ENCODE peak calls at places on chromosomes 7 and 10, in four cellular contexts. E is H9, H is brain microvascular endothelial cell, L is B cell. J is an unnamed sample.

GRCh38 chr7:71925663-71926062 is 486.5 kb downstream of the CALN1 start:
- DNase-seq in H (no peak), E (peak), L (no peak), J (no peak)

GRCh38 chr10:88538038-88538437 is 45.1 kb downstream of the RNLS start:
- DNase-seq in L (no peak), E (no peak), H (no peak), J (peak)

GRCh38 chr10:92891885-92892705 is 43.8 kb downstream of the EXOC6 start:
- DNase-seq in H (peak), L (no peak), E (peak), J (peak)

GRCh38 chr10:28105561-28105960 is 106.7 kb upstream of the ODAD2 start:
- DNase-seq in H (no peak), L (no peak), E (no peak), J (no peak)

GRCh38 chr7:134891262-134892001 is 94.9 kb upstream of the AGBL3 start:
- DNase-seq in E (peak), L (no peak), H (peak), J (no peak)

GRCh38 chr7:120981888-120982615 is 6.5 kb upstream of the CPED1 start:
- DNase-seq in E (no peak), L (no peak), H (peak), J (no peak)

GRCh38 chr10:43569681-43570080 is 4.7 kb downstream of the ZNF239 start:
- DNase-seq in E (no peak), L (no peak), H (no peak), J (no peak)

GRCh38 chr10:80769700-80770160 is 232.0 kb downstream of the SH2D4B start:
- DNase-seq in H (no peak), E (no peak), L (no peak), J (no peak)

GRCh38 chr7:128591705-128592104 is 80.4 kb upstream of the GARIN1A start:
- DNase-seq in L (no peak), H (no peak), E (no peak), J (no peak)

GRCh38 chr7:80764132-80764531 is 125.7 kb downstream of the CD36 start:
- DNase-seq in L (no peak), H (no peak), E (peak), J (no peak)

GRCh38 chr7:29113384-29114102 is 32.8 kb downstream of the CPVL start:
- DNase-seq in H (peak), L (no peak), E (peak), J (no peak)

GRCh38 chr7:87528733-87529132 is 53.3 kb upstream of the ABCB4 start:
- DNase-seq in E (no peak), L (no peak), H (no peak), J (no peak)

GRCh38 chr7:112135815-112136706 is 70.1 kb downstream of the DOCK4 start:
- DNase-seq in H (no peak), L (no peak), E (no peak), J (no peak)

GRCh38 chr7:138584696-138585095 is 116.5 kb downstream of the SVOPL start:
- DNase-seq in H (no peak), E (no peak), L (no peak), J (no peak)

GRCh38 chr7:84245831-84246230 is 51.2 kb upstream of the SEMA3A start:
- DNase-seq in H (no peak), L (no peak), E (peak), J (no peak)

GRCh38 chr7:84248843-84249242 is 54.3 kb upstream of the SEMA3A start:
- DNase-seq in H (no peak), L (no peak), E (no peak), J (no peak)

GRCh38 chr7:84249651-84250050 is 55.1 kb upstream of the SEMA3A start:
- DNase-seq in E (no peak), L (no peak), H (no peak), J (no peak)

GRCh38 chr7:84248267-84248666 is 53.7 kb upstream of the SEMA3A start:
- DNase-seq in L (no peak), H (no peak), E (no peak), J (no peak)

GRCh38 chr7:84247591-84247990 is 53.0 kb upstream of the SEMA3A start:
- DNase-seq in H (peak), E (no peak), L (no peak), J (no peak)
- TF ChIP-seq CTCF in H (peak), E (no peak), L (no peak), J (no peak)

DNA sequence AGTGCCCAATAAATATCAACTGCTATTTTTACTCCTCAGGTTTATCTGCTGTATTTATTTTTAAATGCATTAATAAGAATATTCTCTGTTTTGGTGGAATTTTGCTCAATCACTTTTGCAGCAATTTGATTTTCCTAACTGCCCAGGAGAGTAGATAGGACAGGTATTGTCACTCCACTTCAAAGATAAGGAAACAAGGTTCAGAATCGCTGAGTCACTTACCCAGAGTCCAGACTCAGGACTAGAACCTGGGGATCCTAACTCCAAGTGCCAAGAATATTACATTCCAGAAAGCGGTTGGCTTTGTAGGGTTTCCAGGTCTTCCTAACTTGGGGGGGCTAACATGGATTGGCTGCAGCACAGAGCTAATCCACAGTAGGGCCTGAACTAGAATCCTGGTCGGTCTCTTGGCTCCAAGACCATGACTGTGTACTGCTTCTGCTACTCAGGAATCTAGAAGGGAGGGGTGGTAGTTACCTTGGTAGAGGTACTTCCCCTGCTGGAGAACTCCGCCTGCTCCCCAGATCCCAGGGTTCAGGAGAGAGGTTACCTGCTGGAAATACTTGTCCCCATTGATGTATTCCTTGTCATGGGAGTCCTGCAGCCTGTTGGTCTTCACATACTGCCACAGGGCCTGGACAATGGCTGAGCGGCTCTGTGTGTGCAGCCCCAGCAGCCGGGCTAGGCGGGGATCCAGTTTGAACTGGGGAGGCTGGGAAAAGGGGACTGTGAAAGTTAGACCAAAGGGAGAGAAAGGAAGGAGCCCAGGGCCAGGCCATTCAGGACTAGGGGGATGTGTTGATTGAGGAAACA is 7.3 kb downstream of the SMARCD3 start:
- DNase-seq in E (no peak), H (no peak), L (no peak), J (no peak)
- TF ChIP-seq CTCF in E (no peak), H (no peak), L (no peak), J (no peak)

GRCh38 chr10:18906636-18907035 is 142.0 kb upstream of the MALRD1 start:
- DNase-seq in H (no peak), L (no peak), E (no peak), J (no peak)
- TF ChIP-seq CTCF in H (no peak), L (no peak), E (no peak), J (no peak)

GRCh38 chr10:118712930-118713634 is 41.7 kb downstream of the CACUL1 start:
- DNase-seq in H (no peak), E (peak), L (no peak), J (no peak)
- TF ChIP-seq CTCF in H (peak), E (peak), L (no peak), J (no peak)

DNA sequence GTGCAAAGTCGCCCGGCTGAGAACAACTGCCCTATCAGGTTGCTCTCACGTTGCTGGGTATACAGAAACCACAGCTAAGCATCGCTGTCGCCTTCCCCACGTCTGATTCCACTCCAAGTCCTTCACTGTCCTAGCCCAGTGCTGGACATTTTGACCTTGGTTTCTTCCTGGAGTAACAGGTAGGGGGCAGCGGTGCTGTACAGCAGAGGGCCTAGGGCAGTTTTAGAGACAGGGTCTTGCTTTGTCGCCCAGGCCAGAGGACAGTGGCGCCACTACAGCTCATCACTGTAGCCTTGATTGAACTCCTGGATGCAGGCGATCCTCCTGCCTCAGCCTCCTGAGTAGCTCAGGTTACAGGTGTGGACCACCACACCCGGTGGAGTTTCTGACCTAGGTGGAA is 2.6 kb downstream of the CLDN15 start:
- DNase-seq in E (peak), H (no peak), L (no peak), J (no peak)
- TF ChIP-seq CTCF in E (peak), H (peak), L (no peak), J (peak)

DNA sequence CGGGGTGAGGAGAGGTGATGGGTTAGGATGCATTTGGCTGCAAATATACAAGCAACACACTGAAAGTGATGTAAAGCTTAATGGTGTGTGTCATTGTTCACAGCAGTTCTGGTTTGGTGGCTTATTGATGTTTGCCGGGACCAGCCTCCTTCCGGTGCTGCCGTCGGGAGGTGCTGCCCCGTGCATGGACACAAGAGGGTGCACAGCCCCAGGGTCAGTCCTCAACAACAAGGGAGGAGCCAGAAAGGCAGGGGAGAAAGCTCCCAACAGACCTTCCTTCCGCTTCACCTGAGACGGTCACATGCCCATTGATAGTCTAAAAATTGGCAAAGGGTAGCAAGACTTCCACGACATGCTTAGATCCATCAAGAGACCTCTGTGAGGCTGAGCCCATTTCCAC is 9.5 kb downstream of the RNF32 start:
- DNase-seq in E (peak), L (no peak), H (no peak), J (no peak)
- TF ChIP-seq CTCF in E (peak), L (no peak), H (peak), J (peak)

DNA sequence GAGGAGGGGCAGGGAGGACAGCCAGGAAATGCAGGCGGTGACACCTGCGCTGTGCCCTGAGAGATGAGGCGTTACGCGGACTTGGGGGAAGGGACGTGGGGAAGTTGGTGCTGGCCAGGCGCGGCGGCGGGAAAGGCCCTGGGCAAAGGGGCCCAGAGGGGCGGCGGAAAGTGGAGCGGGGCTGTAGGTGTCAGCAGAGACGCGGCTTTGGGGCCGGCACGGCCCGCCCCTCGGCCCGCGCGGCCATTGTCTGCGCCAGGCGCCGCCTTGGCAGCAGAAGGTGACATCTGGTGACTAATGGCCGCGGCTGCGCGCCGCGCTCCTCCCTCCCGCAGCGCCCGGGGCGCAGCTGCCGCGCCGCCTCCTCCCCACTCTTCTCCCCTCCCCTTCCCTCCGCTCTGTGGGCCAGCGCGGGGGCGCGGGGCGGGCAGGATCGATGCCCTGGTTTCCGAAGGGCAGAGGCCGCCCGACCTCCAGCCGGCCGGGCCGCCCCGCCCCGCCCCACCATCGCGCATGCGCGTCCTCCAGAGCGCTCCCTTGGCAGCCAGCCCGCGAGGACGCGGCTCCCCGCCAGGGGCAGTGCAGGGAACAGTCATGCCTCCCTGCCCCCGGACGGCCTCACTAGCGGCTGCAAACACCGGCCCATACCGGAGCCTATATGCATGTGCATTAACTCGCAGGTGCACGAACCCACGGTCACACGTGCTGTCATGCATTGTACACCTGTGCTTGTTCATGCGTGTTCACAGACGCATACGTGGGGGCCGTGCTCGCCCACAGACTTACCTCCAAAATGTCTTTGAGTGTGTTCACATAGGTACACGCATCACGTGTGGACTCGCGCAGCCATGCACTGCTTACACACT is 269.6 kb downstream of the RPS24 start:
- DNase-seq in H (peak), L (peak), E (peak), J (peak)
- TF ChIP-seq CTCF in H (peak), L (peak), E (peak), J (peak)

J was measured in AG04449.